ENCODE peak calls at places on chromosome 10, in six cellular contexts. A is GM03348; L is dorsolateral prefrontal cortex; P is fibroblast of mammary gland; G is stimulated activated CD4-positive, alpha-beta T cell treated with anti-CD3 and anti-CD28 coated beads, Interleukin-4, amount 100 ng/mL, for 24 hours; Z is HT-29. I is an unnamed sample.

GRCh38 chr10:76902949-76903348 is 734.7 kb downstream of the KCNMA1 start:
- DNase-seq in A (no peak), L (no peak), P (peak; percentile 17), G (no peak), Z (peak; percentile 31), I (no peak)

GRCh38 chr10:74543276-74543675 is 283.1 kb upstream of the KAT6B start:
- DNase-seq in A (no peak), L (no peak), P (no peak), G (no peak), Z (no peak), I (no peak)

GRCh38 chr10:90007226-90007625 is 305.8 kb downstream of the KIF20B start:
- DNase-seq in A (no peak), L (no peak), P (peak; percentile 41), G (no peak), Z (no peak), I (no peak)

GRCh38 chr10:20535846-20536245 is 361.3 kb downstream of the NEBL start:
- DNase-seq in A (no peak), L (no peak), P (no peak), G (no peak), Z (no peak), I (no peak)

GRCh38 chr10:44763331-44763730 is 147.8 kb upstream of the TMEM72 start:
- DNase-seq in A (no peak), L (no peak), P (no peak), G (no peak), Z (no peak), I (no peak)

GRCh38 chr10:24706479-24707118 is 17.1 kb downstream of the ARHGAP21 start:
- DNase-seq in A (peak; percentile 80), L (no peak), P (peak; percentile 99), G (peak; percentile 37), Z (peak; percentile 53), I (no peak)

GRCh38 chr10:79382491-79382941 is 35.2 kb downstream of the PPIF start:
- DNase-seq in A (no peak), L (no peak), P (no peak), G (no peak), Z (no peak), I (no peak)

GRCh38 chr10:32049113-32049512 is 7.1 kb downstream of the KIF5B start:
- DNase-seq in A (peak; percentile 22), L (no peak), P (no peak), G (no peak), Z (no peak), I (no peak)

GRCh38 chr10:97254694-97255093 is 37.7 kb downstream of the ARHGAP19 start:
- DNase-seq in A (no peak), L (no peak), P (no peak), G (no peak), Z (no peak), I (no peak)

GRCh38 chr10:28442375-28442774 is 90.5 kb upstream of the WAC start:
- DNase-seq in A (no peak), L (no peak), P (no peak), G (no peak), Z (no peak), I (no peak)

GRCh38 chr10:102230264-102230860 is 4.3 kb downstream of the ELOVL3 start:
- DNase-seq in A (peak; percentile 43), L (no peak), P (peak; percentile 68), G (peak; percentile 29), Z (peak; percentile 40), I (no peak)

GRCh38 chr10:76302936-76303656 is 871.7 kb downstream of the LRMDA start:
- DNase-seq in A (no peak), L (no peak), P (peak; percentile 7), G (no peak), Z (no peak), I (no peak)

GRCh38 chr10:71600856-71601255 is 118.7 kb downstream of the C10orf105 start:
- DNase-seq in A (peak; percentile 87), L (no peak), P (peak; percentile 95), G (no peak), Z (no peak), I (peak; percentile 61)

GRCh38 chr10:5666324-5667220 is at the start of gene ASB13:
- DNase-seq in A (peak; percentile 91), L (peak; percentile 68), P (peak; percentile 38), G (peak; percentile 40), Z (peak; percentile 76), I (peak; percentile 42)

GRCh38 chr10:89171263-89171872 is 35.7 kb downstream of the CH25H start:
- DNase-seq in A (no peak), L (no peak), P (no peak), G (no peak), Z (no peak), I (no peak)

GRCh38 chr10:73893386-73893785 is 17.5 kb upstream of the PLAU start:
- DNase-seq in A (no peak), L (no peak), P (no peak), G (no peak), Z (no peak), I (peak; percentile 44)

GRCh38 chr10:127563718-127564553 is 14.8 kb downstream of the NPS start:
- DNase-seq in A (no peak), L (no peak), P (peak; percentile 5), G (peak; percentile 15), Z (peak; percentile 18), I (no peak)

GRCh38 chr10:37952051-37952815 is 24.2 kb downstream of the ZNF25 start:
- DNase-seq in A (no peak), L (no peak), P (no peak), G (no peak), Z (no peak), I (no peak)

GRCh38 chr10:17882557-17882956 is 69.2 kb upstream of the SLC39A12 start:
- DNase-seq in A (peak; percentile 18), L (no peak), P (peak; percentile 77), G (no peak), Z (no peak), I (no peak)

GRCh38 chr10:23917251-23917908 is 291.6 kb upstream of the KIAA1217 start:
- DNase-seq in A (no peak), L (no peak), P (no peak), G (no peak), Z (peak; percentile 6), I (no peak)

GRCh38 chr10:51196508-51197175 is 122.4 kb downstream of the PRKG1 start:
- DNase-seq in A (no peak), L (no peak), P (no peak), G (no peak), Z (no peak), I (no peak)

GRCh38 chr10:72375173-72375572 is 20.5 kb upstream of the DNAJB12 start:
- DNase-seq in A (no peak), L (no peak), P (no peak), G (no peak), Z (no peak), I (no peak)

GRCh38 chr10:48464871-48465736 is 139.8 kb downstream of the ARHGAP22 start:
- DNase-seq in A (no peak), L (no peak), P (no peak), G (no peak), Z (no peak), I (no peak)

GRCh38 chr10:6314620-6315205 is 112.0 kb downstream of the PFKFB3 start:
- DNase-seq in A (peak; percentile 28), L (no peak), P (no peak), G (no peak), Z (peak; percentile 40), I (peak; percentile 19)

GRCh38 chr10:29150010-29150409 is 138.9 kb upstream of the LYZL1 start:
- DNase-seq in A (no peak), L (no peak), P (no peak), G (no peak), Z (no peak), I (no peak)

GRCh38 chr10:49037187-49037586 is 78.1 kb downstream of the VSTM4 start:
- DNase-seq in A (peak; percentile 43), L (no peak), P (peak; percentile 80), G (no peak), Z (no peak), I (no peak)

GRCh38 chr10:73898730-73899400 is 12.1 kb upstream of the PLAU start:
- DNase-seq in A (no peak), L (no peak), P (peak; percentile 76), G (no peak), Z (no peak), I (no peak)

GRCh38 chr10:47164126-47164799 is 135.7 kb upstream of the GDF10 start:
- DNase-seq in A (peak; percentile 54), L (no peak), P (peak; percentile 34), G (no peak), Z (no peak), I (peak; percentile 43)

GRCh38 chr10:28594401-28594800 is 61.5 kb downstream of the WAC start:
- DNase-seq in A (no peak), L (no peak), P (no peak), G (no peak), Z (no peak), I (no peak)

I was measured in H54.